ENCODE peak calls at places on chromosomes 12 and 14, in six cellular contexts. S is progenitor cell of endocrine pancreas, P is NCI-H1105 treated with DMSO at 0.1 percent for 48 hours, D is iris pigment epithelial cell, J is NCI-H1417, L is ecto neural progenitor cell. Q is an unnamed sample.

GRCh38 chr12:107360033-107360432 is 266.7 kb upstream of the CRY1 start:
- DNase-seq in S (no peak), P (no peak), D (no peak), J (no peak), L (no peak), Q (no peak)

GRCh38 chr14:95538801-95539509 is 4.1 kb downstream of the GLRX5 start:
- DNase-seq in S (no peak), P (no peak), D (no peak), J (no peak), L (no peak), Q (no peak)

GRCh38 chr14:20247651-20248246 is 8.7 kb downstream of the OR11H4 start:
- DNase-seq in S (no peak), P (peak; percentile 34), D (no peak), J (peak; percentile 50), L (no peak), Q (peak; percentile 71)

GRCh38 chr12:122282066-122282465 is 15.8 kb upstream of the VPS33A start:
- DNase-seq in S (no peak), P (no peak), D (peak; percentile 81), J (no peak), L (no peak), Q (peak; percentile 39)

GRCh38 chr12:94725375-94726168 is 75.2 kb upstream of the TMCC3 start:
- DNase-seq in S (no peak), P (no peak), D (peak; percentile 73), J (peak; percentile 31), L (no peak), Q (no peak)

GRCh38 chr12:85138833-85139232 is 102.7 kb downstream of the LRRIQ1 start:
- DNase-seq in S (no peak), P (no peak), D (no peak), J (no peak), L (no peak), Q (no peak)

GRCh38 chr12:79927772-79928474 is 7.0 kb downstream of the PPP1R12A start:
- DNase-seq in S (no peak), P (no peak), D (peak; percentile 45), J (no peak), L (no peak), Q (no peak)

GRCh38 chr14:103871596-103872480 is 24.5 kb upstream of the PPP1R13B start:
- DNase-seq in S (peak; percentile 32), P (no peak), D (no peak), J (no peak), L (peak; percentile 73), Q (no peak)

GRCh38 chr14:93685121-93685520 is 103.2 kb downstream of the PRIMA1 start:
- DNase-seq in S (no peak), P (no peak), D (no peak), J (no peak), L (no peak), Q (no peak)

GRCh38 chr12:116280590-116281290 is 3.2 kb upstream of the MED13L start:
- DNase-seq in S (no peak), P (no peak), D (no peak), J (no peak), L (no peak), Q (no peak)

GRCh38 chr12:29691146-29691854 is 92.4 kb downstream of the TMTC1 start:
- DNase-seq in S (no peak), P (no peak), D (no peak), J (no peak), L (no peak), Q (no peak)

GRCh38 chr12:88946377-88946997 is 366.2 kb upstream of the KITLG start:
- DNase-seq in S (no peak), P (peak; percentile 38), D (peak; percentile 83), J (peak; percentile 52), L (no peak), Q (no peak)

GRCh38 chr12:91877022-91877421 is 268.6 kb downstream of the BTG1 start:
- DNase-seq in S (no peak), P (no peak), D (peak; percentile 63), J (peak; percentile 65), L (no peak), Q (peak; percentile 73)